ENCODE peak calls at places on chromosomes 2 and 18, in ten cellular contexts. Z is A172; I is NB4; C is CD4-positive, CD25-positive, alpha-beta regulatory T cell; A is NCI-H82; H is HFFc6; Y is EH; Q is foreskin melanocyte; X is lower leg skin; J is stimulated activated naive CD8-positive, alpha-beta T cell treated with anti-CD3 and anti-CD28 coated beads, Interleukin-15, Interleukin-2, amounts not matched to agents 100 U/mL and 50 U/mL, for 24 hours. N is an unnamed sample.

GRCh38 chr2:234378440-234378839 is 118.4 kb downstream of the ARL4C start:
- DNase-seq in J (no peak), A (no peak), C (no peak), H (no peak), I (no peak), Q (no peak), X (no peak), Y (peak), Z (no peak), N (no peak)

GRCh38 chr2:152546230-152546837 is 170.9 kb downstream of the PRPF40A start:
- DNase-seq in Y (no peak), H (no peak), C (no peak), Z (no peak), A (no peak), I (no peak), Q (no peak), J (no peak), X (no peak), N (no peak)

GRCh38 chr2:109476908-109477441 is 136.8 kb downstream of the SEPTIN10 start:
- DNase-seq in C (no peak), J (no peak), A (no peak), Y (no peak), I (no peak), Z (no peak), X (no peak), Q (no peak), H (no peak), N (no peak)

GRCh38 chr2:98803747-98804650 is 73.1 kb upstream of the MGAT4A start:
- DNase-seq in H (no peak), A (no peak), Y (no peak), C (no peak), Z (no peak), J (no peak), Q (no peak), I (no peak), X (no peak), N (no peak)

GRCh38 chr2:193869564-193869963 is 1674.8 kb upstream of the TMEFF2 start:
- DNase-seq in I (no peak), Y (no peak), Z (peak), Q (no peak), C (no peak), H (no peak), J (no peak), A (no peak), X (no peak), N (no peak)

GRCh38 chr18:59063300-59063895 is 76.3 kb upstream of the SEC11C start:
- DNase-seq in Y (peak), J (no peak), A (no peak), I (no peak), Z (no peak), Q (no peak), H (no peak), C (no peak), X (no peak), N (peak)

GRCh38 chr2:173667415-173667814 is 297.8 kb downstream of the SP3 start:
- DNase-seq in A (peak), Q (no peak), Y (peak), Z (no peak), H (no peak), C (no peak), J (no peak), X (no peak), I (no peak), N (no peak)

GRCh38 chr2:181656450-181657261 is at the start of gene CERKL:
- DNase-seq in J (peak), Y (peak), C (no peak), X (no peak), Q (no peak), A (peak), H (no peak), Z (peak), I (peak), N (peak)

GRCh38 chr2:25324905-25325592 is 16.7 kb downstream of the DNMT3A start:
- DNase-seq in Y (peak), X (no peak), C (no peak), I (no peak), Q (no peak), A (no peak), J (peak), Z (peak), H (peak), N (no peak)

GRCh38 chr18:11323359-11323819 is 174.0 kb upstream of the PIEZO2 start:
- DNase-seq in Z (peak), Y (peak), C (no peak), Q (no peak), H (peak), X (no peak), A (no peak), I (peak), J (no peak), N (peak)

GRCh38 chr2:185738679-185739472 is at the start of gene FSIP2:
- DNase-seq in Y (peak), J (peak), C (no peak), I (peak), H (no peak), Z (no peak), Q (peak), X (peak), A (no peak), N (no peak)

GRCh38 chr18:58616446-58616845 is 12.4 kb downstream of the ALPK2 start:
- DNase-seq in X (no peak), Z (no peak), Q (no peak), I (no peak), H (no peak), J (no peak), A (no peak), C (no peak), Y (no peak), N (no peak)

GRCh38 chr2:84481702-84482101 is 22.6 kb upstream of the SUCLG1 start:
- DNase-seq in H (peak), Q (no peak), X (no peak), I (no peak), A (no peak), Y (peak), C (no peak), Z (peak), J (peak), N (no peak)

GRCh38 chr2:222707689-222708273 is 36.3 kb downstream of the MOGAT1 start:
- DNase-seq in Y (peak), H (peak), Z (peak), J (no peak), X (no peak), A (no peak), Q (peak), I (peak), C (no peak), N (no peak)

GRCh38 chr18:6881034-6881800 is 151.7 kb downstream of the ARHGAP28 start:
- DNase-seq in X (peak), A (peak), H (no peak), J (no peak), C (no peak), Z (no peak), Y (peak), Q (no peak), I (no peak), N (peak)

GRCh38 chr2:98734823-98735260 is 3.9 kb upstream of the MGAT4A start:
- DNase-seq in H (no peak), Y (no peak), I (no peak), C (no peak), A (peak), Q (no peak), J (no peak), X (no peak), Z (no peak), N (no peak)

GRCh38 chr2:237961637-237962036 is 5.2 kb upstream of the UBE2F start:
- DNase-seq in X (no peak), J (no peak), Q (no peak), Y (no peak), H (no peak), I (no peak), C (no peak), A (no peak), Z (no peak), N (no peak)

GRCh38 chr2:241541564-241542277 is 16.8 kb upstream of the BOK start:
- DNase-seq in X (no peak), I (no peak), H (no peak), Q (no peak), Z (no peak), Y (no peak), A (no peak), C (no peak), J (no peak), N (no peak)

GRCh38 chr18:46868171-46868921 is 49.0 kb downstream of the PIAS2 start:
- DNase-seq in J (no peak), A (no peak), I (no peak), X (no peak), Y (no peak), H (no peak), C (no peak), Z (no peak), Q (no peak), N (peak)

GRCh38 chr18:73531601-73532000 is 616.0 kb downstream of the FBXO15 start:
- DNase-seq in A (no peak), J (no peak), Y (no peak), Q (no peak), X (no peak), H (no peak), Z (no peak), C (no peak), I (no peak), N (no peak)

GRCh38 chr2:84897773-84898172 is 7.7 kb upstream of the TMSB10 start:
- DNase-seq in Q (no peak), X (no peak), Y (no peak), Z (no peak), J (no peak), I (no peak), H (no peak), C (no peak), A (no peak), N (no peak)

GRCh38 chr2:95530734-95531133 is 46.2 kb upstream of the TRIM43B start:
- DNase-seq in Q (no peak), J (no peak), Y (peak), X (no peak), A (no peak), I (peak), Z (peak), C (no peak), H (peak), N (no peak)

GRCh38 chr2:120343433-120344105 is 2.4 kb upstream of the INHBB start:
- DNase-seq in Z (peak), I (peak), Y (peak), J (peak), C (peak), X (peak), H (peak), Q (peak), A (peak), N (peak)

N was measured in NCI-H69.